ENCODE peak calls at places on chromosomes 16 and 17, in nine cellular contexts. Z, E, R, I, J, O, B, Q and S are unnamed samples.

GRCh38 chr17:10838682-10839081 is 795 bp upstream of the PIRT start:
- DNase-seq in Z (no peak), E (no peak), R (no peak), I (no peak), J (no peak), O (no peak), B (no peak), Q (no peak), S (no peak)

GRCh38 chr16:30659507-30660423 is 1.5 kb downstream of the FBRS start:
- DNase-seq in Z (peak; percentile 43), E (peak; percentile 46), R (no peak), I (no peak), J (no peak), O (no peak), B (no peak), Q (no peak), S (no peak)

GRCh38 chr16:30603945-30604315 is 6.3 kb downstream of the ZNF689 start:
- DNase-seq in Z (no peak), E (no peak), R (no peak), I (no peak), J (no peak), O (no peak), B (no peak), Q (no peak), S (no peak)

GRCh38 chr16:72902276-72902675 is 145.7 kb downstream of the ZFHX3 start:
- DNase-seq in Z (no peak), E (no peak), R (no peak), I (no peak), J (no peak), O (no peak), B (no peak), Q (no peak), S (no peak)

GRCh38 chr17:68457539-68458259 is 403 bp upstream of the WIPI1 start:
- DNase-seq in Z (peak; percentile 99), E (peak; percentile 99), R (peak; percentile 100), I (peak; percentile 91), J (peak; percentile 99), O (peak; percentile 97), B (peak; percentile 98), Q (peak; percentile 100), S (peak; percentile 99)

GRCh38 chr16:47881574-47881973 is 274.2 kb downstream of the ABCC12 start:
- DNase-seq in Z (no peak), E (no peak), R (no peak), I (no peak), J (no peak), O (no peak), B (no peak), Q (no peak), S (peak; percentile 39)

GRCh38 chr17:12041316-12041715 is 20.6 kb downstream of the MAP2K4 start:
- DNase-seq in Z (no peak), E (no peak), R (no peak), I (no peak), J (no peak), O (no peak), B (peak; percentile 71), Q (no peak), S (no peak)

GRCh38 chr17:49450735-49451134 is 36.1 kb upstream of the PHB1 start:
- DNase-seq in Z (no peak), E (no peak), R (no peak), I (no peak), J (no peak), O (no peak), B (no peak), Q (no peak), S (no peak)

GRCh38 chr16:85798901-85799496 is 345 bp downstream of the EMC8 start:
- DNase-seq in Z (peak; percentile 48), E (peak; percentile 24), R (no peak), I (no peak), J (no peak), O (peak; percentile 53), B (no peak), Q (no peak), S (no peak)

GRCh38 chr17:27671591-27671910 is 40.6 kb downstream of the LGALS9 start:
- DNase-seq in Z (no peak), E (no peak), R (no peak), I (no peak), J (no peak), O (no peak), B (no peak), Q (no peak), S (no peak)

GRCh38 chr16:85172465-85173071 is 60.3 kb upstream of the CIBAR2 start:
- DNase-seq in Z (peak; percentile 78), E (no peak), R (no peak), I (no peak), J (no peak), O (peak; percentile 65), B (peak; percentile 65), Q (no peak), S (no peak)

DNA sequence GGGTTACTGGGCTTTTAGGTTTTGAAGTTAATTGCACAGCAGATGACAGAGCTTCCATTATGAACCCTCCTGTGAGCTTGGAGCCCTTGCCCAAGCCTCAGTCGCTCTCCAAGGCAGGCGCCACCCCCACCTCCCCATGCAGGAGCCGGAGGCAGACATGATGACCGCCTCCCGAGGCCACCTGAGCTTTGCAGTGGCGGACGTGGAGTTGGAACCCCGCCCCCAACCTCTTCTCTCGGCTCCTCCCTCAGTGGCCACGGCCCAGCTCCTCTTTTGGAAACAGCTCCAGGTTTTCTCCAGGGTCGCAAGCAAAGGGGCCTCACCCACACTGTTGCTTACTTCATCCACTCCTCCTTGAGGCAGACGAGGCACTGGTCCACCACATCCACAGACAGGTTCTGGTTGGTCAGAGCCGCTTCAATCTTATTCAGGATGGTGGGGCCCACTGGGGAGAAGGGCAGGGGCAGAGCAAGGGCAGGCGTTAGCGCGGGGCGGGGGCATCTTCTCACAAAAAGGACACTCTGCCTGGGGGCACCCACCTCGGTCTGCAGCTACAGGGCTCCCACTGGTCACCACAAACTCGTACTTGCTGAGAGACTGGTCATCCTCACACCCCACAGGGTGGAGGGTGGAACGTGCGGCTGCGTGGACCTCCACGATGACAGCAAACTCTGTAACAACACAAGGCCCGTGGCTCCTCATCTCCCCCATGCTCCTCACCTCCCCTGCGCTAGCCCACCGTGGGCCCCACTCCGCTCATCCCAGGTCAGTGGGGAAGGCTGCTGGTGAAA is 8.7 kb upstream of the PLD6 start:
- DNase-seq in Z (no peak), E (no peak), R (no peak), I (no peak), J (no peak), O (no peak), B (no peak), Q (peak; percentile 60), S (no peak)
- TF ChIP-seq POLR2AphosphoS5 in Z (no peak), E (no peak), R (no peak), I (no peak), J (no peak), O (no peak), B (no peak), Q (no peak), S (no peak)

DNA sequence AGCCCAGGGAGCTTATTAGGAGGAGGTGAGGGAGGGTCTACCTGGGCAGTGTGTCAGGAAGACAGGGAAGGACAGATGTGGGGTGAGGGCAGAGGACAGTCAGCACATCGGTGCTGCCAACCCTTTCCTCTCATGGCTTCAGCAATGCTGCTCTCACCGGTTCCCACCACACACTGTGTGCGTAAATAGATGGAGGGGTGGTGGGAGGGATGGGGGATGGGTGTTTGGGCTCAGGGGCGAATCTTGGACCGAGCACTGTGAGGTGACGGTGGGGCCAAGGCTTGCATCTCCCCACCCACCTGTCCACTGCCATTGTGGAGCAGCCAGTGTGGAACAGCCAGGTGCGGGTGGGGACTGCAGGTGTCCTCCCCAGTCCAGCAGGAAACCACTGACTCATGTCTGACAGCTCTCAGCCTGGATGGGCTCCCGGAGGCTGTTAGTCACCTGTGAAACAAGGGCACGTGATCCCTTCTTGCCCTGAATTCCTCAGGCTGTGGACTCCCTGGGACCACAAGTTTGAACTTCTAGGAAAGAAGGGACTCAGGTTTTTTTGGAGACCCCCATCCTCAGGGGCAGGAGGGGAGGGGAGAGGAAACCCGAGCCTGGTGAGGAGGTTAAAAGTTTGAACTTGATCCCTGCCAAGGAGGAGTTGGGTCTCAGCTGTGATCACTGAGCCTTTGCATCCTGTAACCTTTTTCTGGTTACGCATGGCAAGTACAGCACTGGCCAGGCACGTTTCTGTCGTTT is 42.7 kb upstream of the SMPD3 start:
- DNase-seq in Z (peak; percentile 28), E (peak; percentile 80), R (peak; percentile 90), I (no peak), J (no peak), O (no peak), B (peak; percentile 74), Q (no peak), S (no peak)
- TF ChIP-seq POLR2AphosphoS5 in Z (no peak), E (peak; percentile 34), R (peak; percentile 81), I (no peak), J (no peak), O (no peak), B (peak; percentile 56), Q (no peak), S (no peak)

GRCh38 chr17:58005031-58005727 is 1.9 kb downstream of the SRSF1 start:
- DNase-seq in Z (no peak), E (no peak), R (no peak), I (no peak), J (no peak), O (peak; percentile 74), B (no peak), Q (no peak), S (no peak)

GRCh38 chr17:58004060-58004459 is 3.0 kb downstream of the SRSF1 start:
- DNase-seq in Z (no peak), E (no peak), R (no peak), I (no peak), J (no peak), O (no peak), B (no peak), Q (no peak), S (no peak)

GRCh38 chr17:58006563-58006923 is 503 bp downstream of the SRSF1 start:
- DNase-seq in Z (peak; percentile 75), E (peak; percentile 77), R (peak; percentile 73), I (no peak), J (peak; percentile 84), O (peak; percentile 90), B (peak; percentile 49), Q (no peak), S (peak; percentile 95)

GRCh38 chr17:58006924-58007780 is at the start of gene SRSF1:
- DNase-seq in Z (peak; percentile 99), E (peak; percentile 98), R (peak; percentile 97), I (peak; percentile 97), J (peak; percentile 99), O (peak; percentile 99), B (peak; percentile 99), Q (peak; percentile 99), S (peak; percentile 98)

GRCh38 chr17:58005728-58006562 is 1.1 kb downstream of the SRSF1 start:
- DNase-seq in Z (no peak), E (no peak), R (no peak), I (no peak), J (no peak), O (peak; percentile 37), B (no peak), Q (peak; percentile 85), S (no peak)
- TF ChIP-seq POLR2AphosphoS5 in Z (no peak), E (no peak), R (no peak), I (peak; percentile 59), J (no peak), O (no peak), B (no peak), Q (no peak), S (no peak)

DNA sequence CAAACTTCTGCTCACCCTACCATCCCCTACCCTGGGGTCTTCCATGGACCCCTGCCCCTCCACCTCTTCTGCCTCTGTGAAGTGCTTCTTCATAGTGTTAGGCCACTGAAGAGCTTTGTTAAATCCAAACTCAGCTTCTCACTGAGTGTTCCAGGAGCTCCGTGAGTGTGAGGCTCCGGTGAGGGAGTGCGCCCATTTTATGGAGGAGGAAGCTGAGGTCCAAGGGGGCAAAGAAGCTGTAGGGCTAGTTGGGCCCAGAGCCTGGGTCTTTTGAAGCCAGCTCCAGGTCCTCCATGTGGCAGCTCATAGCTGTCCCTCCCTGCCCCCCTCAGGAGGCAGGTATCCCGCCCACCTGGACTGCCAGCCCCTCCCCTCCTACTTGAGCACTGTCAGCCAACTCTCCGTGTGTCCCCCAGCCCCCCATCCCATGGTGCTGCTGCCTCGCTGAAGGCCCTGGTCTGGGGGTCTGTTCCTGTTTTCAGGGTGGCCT is 6.0 kb downstream of the FMNL1 start:
- DNase-seq in Z (no peak), E (no peak), R (no peak), I (no peak), J (no peak), O (no peak), B (no peak), Q (no peak), S (no peak)
- TF ChIP-seq POLR2AphosphoS5 in Z (no peak), E (no peak), R (no peak), I (no peak), J (no peak), O (no peak), B (no peak), Q (no peak), S (no peak)